ENCODE peak calls at places on chromosomes 12 and 14, in ten cellular contexts. C, H, N, D, R, S, A, M, O and I are unnamed samples.

GRCh38 chr12:27081668-27082091 is 698 bp downstream of the C12orf71 start:
- DNase-seq in C (no peak), H (peak), N (no peak), D (no peak), R (peak), S (peak), A (no peak), M (no peak), O (no peak), I (peak)

GRCh38 chr14:55274760-55275159 is 3.5 kb downstream of the FBXO34 start:
- DNase-seq in C (no peak), H (no peak), N (no peak), D (no peak), R (peak), S (no peak), A (no peak), M (no peak), O (no peak), I (no peak)

GRCh38 chr12:678747-679712 is 15.8 kb upstream of the NINJ2 start:
- DNase-seq in C (no peak), H (no peak), N (no peak), D (no peak), R (no peak), S (no peak), A (peak), M (no peak), O (no peak), I (no peak)

GRCh38 chr12:4031703-4032291 is 158.6 kb upstream of the PARP11 start:
- DNase-seq in C (peak), H (no peak), N (no peak), D (no peak), R (peak), S (peak), A (no peak), M (no peak), O (no peak), I (peak)

GRCh38 chr12:49985981-49986380 is 13.2 kb downstream of the AQP6 start:
- DNase-seq in C (no peak), H (no peak), N (no peak), D (no peak), R (no peak), S (no peak), A (no peak), M (no peak), O (no peak), I (no peak)

GRCh38 chr14:30999038-30999773 is 26.2 kb upstream of the AP4S1 start:
- DNase-seq in C (no peak), H (no peak), N (no peak), D (no peak), R (no peak), S (no peak), A (no peak), M (no peak), O (no peak), I (no peak)

GRCh38 chr12:5808956-5809355 is 136.1 kb downstream of the ANO2 start:
- DNase-seq in C (no peak), H (no peak), N (no peak), D (no peak), R (no peak), S (no peak), A (no peak), M (no peak), O (no peak), I (peak)

GRCh38 chr14:33528655-33529054 is 422.2 kb downstream of the EGLN3 start:
- DNase-seq in C (no peak), H (no peak), N (no peak), D (no peak), R (no peak), S (no peak), A (no peak), M (no peak), O (no peak), I (no peak)

GRCh38 chr14:74737753-74738325 is 24.9 kb downstream of the FCF1 start:
- DNase-seq in C (no peak), H (no peak), N (no peak), D (no peak), R (no peak), S (no peak), A (no peak), M (no peak), O (no peak), I (peak)

GRCh38 chr12:95417372-95417771 is 56.6 kb upstream of the METAP2 start:
- DNase-seq in C (no peak), H (no peak), N (no peak), D (no peak), R (no peak), S (no peak), A (no peak), M (no peak), O (no peak), I (no peak)

GRCh38 chr12:116959198-116959460 is 48.4 kb downstream of the FBXW8 start:
- DNase-seq in C (no peak), H (no peak), N (no peak), D (no peak), R (no peak), S (no peak), A (no peak), M (no peak), O (no peak), I (no peak)

GRCh38 chr14:69637503-69638030 is 26.2 kb downstream of the SUSD6 start:
- DNase-seq in C (no peak), H (peak), N (no peak), D (no peak), R (no peak), S (no peak), A (no peak), M (no peak), O (peak), I (no peak)

GRCh38 chr12:12531194-12531593 is 31.5 kb downstream of the DUSP16 start:
- DNase-seq in C (no peak), H (no peak), N (no peak), D (no peak), R (no peak), S (no peak), A (no peak), M (no peak), O (no peak), I (no peak)

GRCh38 chr14:95340201-95340697 is 20.5 kb upstream of the CLMN start:
- DNase-seq in C (peak), H (peak), N (no peak), D (no peak), R (no peak), S (no peak), A (no peak), M (no peak), O (no peak), I (peak)

GRCh38 chr12:38160318-38161122 is 156.1 kb upstream of the ALG10B start:
- DNase-seq in C (no peak), H (no peak), N (no peak), D (peak), R (no peak), S (no peak), A (no peak), M (no peak), O (no peak), I (no peak)

GRCh38 chr12:75815756-75816155 is 215.8 kb downstream of the PHLDA1 start:
- DNase-seq in C (no peak), H (no peak), N (no peak), D (no peak), R (no peak), S (no peak), A (no peak), M (no peak), O (no peak), I (no peak)

GRCh38 chr14:60343571-60344071 is 94.6 kb downstream of the PPM1A start:
- DNase-seq in C (no peak), H (no peak), N (no peak), D (no peak), R (no peak), S (no peak), A (no peak), M (no peak), O (no peak), I (no peak)

GRCh38 chr14:51439896-51440295 is 199.8 kb downstream of the TMX1 start:
- DNase-seq in C (no peak), H (no peak), N (no peak), D (no peak), R (no peak), S (no peak), A (no peak), M (no peak), O (no peak), I (no peak)

GRCh38 chr12:104384141-104384880 is 72.4 kb upstream of the CHST11 start:
- DNase-seq in C (no peak), H (no peak), N (no peak), D (no peak), R (no peak), S (no peak), A (no peak), M (no peak), O (no peak), I (no peak)

GRCh38 chr12:89695100-89695499 is 13.5 kb downstream of the ATP2B1 start:
- DNase-seq in C (no peak), H (no peak), N (no peak), D (no peak), R (peak), S (no peak), A (no peak), M (no peak), O (no peak), I (peak)

GRCh38 chr14:89924224-89924623 is 30.3 kb downstream of the EFCAB11 start:
- DNase-seq in C (no peak), H (no peak), N (no peak), D (no peak), R (no peak), S (no peak), A (no peak), M (no peak), O (no peak), I (no peak)

GRCh38 chr12:21818627-21819026 is 44.1 kb upstream of the KCNJ8 start:
- DNase-seq in C (no peak), H (no peak), N (no peak), D (no peak), R (peak), S (no peak), A (no peak), M (no peak), O (no peak), I (peak)

GRCh38 chr12:51417826-51418225 is 6.8 kb upstream of the SLC4A8 start:
- DNase-seq in C (no peak), H (no peak), N (no peak), D (no peak), R (no peak), S (no peak), A (no peak), M (no peak), O (no peak), I (no peak)

GRCh38 chr12:97177482-97177881 is 270.4 kb downstream of the NEDD1 start:
- DNase-seq in C (no peak), H (no peak), N (no peak), D (no peak), R (no peak), S (no peak), A (no peak), M (no peak), O (no peak), I (no peak)

GRCh38 chr12:130761537-130762318 is 45.6 kb upstream of the RIMBP2 start:
- DNase-seq in C (no peak), H (peak), N (peak), D (peak), R (peak), S (peak), A (peak), M (peak), O (peak), I (peak)

GRCh38 chr14:69090187-69090789 is 62.6 kb downstream of the DCAF5 start:
- DNase-seq in C (no peak), H (peak), N (no peak), D (peak), R (peak), S (peak), A (peak), M (no peak), O (no peak), I (peak)

GRCh38 chr12:49019120-49019430 is 499 bp upstream of the PRKAG1 start:
- DNase-seq in C (no peak), H (no peak), N (no peak), D (no peak), R (no peak), S (no peak), A (no peak), M (no peak), O (no peak), I (no peak)

GRCh38 chr12:44618960-44619359 is 257.2 kb downstream of the NELL2 start:
- DNase-seq in C (no peak), H (no peak), N (no peak), D (no peak), R (no peak), S (no peak), A (no peak), M (no peak), O (no peak), I (no peak)

GRCh38 chr12:123034865-123035264 is 54.4 kb downstream of the ARL6IP4 start:
- DNase-seq in C (no peak), H (no peak), N (no peak), D (no peak), R (peak), S (no peak), A (no peak), M (no peak), O (no peak), I (peak)

GRCh38 chr12:118271199-118271598 is 101.5 kb downstream of the TAOK3 start:
- DNase-seq in C (no peak), H (no peak), N (no peak), D (no peak), R (no peak), S (no peak), A (no peak), M (no peak), O (no peak), I (no peak)

GRCh38 chr14:35821546-35822411 is 4.4 kb upstream of the BRMS1L start:
- DNase-seq in C (no peak), H (peak), N (no peak), D (peak), R (peak), S (no peak), A (peak), M (peak), O (no peak), I (peak)

GRCh38 chr12:27573972-27574371 is 50.0 kb downstream of the PPFIBP1 start:
- DNase-seq in C (no peak), H (no peak), N (no peak), D (no peak), R (peak), S (no peak), A (no peak), M (no peak), O (no peak), I (peak)

GRCh38 chr12:49092086-49092815 is 2.4 kb downstream of the DHH start:
- DNase-seq in C (no peak), H (peak), N (no peak), D (peak), R (peak), S (peak), A (peak), M (peak), O (peak), I (peak)

GRCh38 chr12:120854804-120855203 is 49.4 kb downstream of the SPPL3 start:
- DNase-seq in C (no peak), H (no peak), N (no peak), D (no peak), R (no peak), S (no peak), A (no peak), M (no peak), O (no peak), I (no peak)

GRCh38 chr12:120855823-120856589 is 48.2 kb downstream of the SPPL3 start:
- DNase-seq in C (no peak), H (no peak), N (no peak), D (no peak), R (no peak), S (no peak), A (no peak), M (no peak), O (no peak), I (no peak)

GRCh38 chr12:120853188-120853587 is 51.0 kb downstream of the SPPL3 start:
- DNase-seq in C (no peak), H (no peak), N (no peak), D (no peak), R (peak), S (no peak), A (no peak), M (no peak), O (no peak), I (no peak)

GRCh38 chr12:120858306-120859088 is 45.7 kb downstream of the SPPL3 start:
- DNase-seq in C (no peak), H (no peak), N (no peak), D (no peak), R (no peak), S (no peak), A (peak), M (no peak), O (no peak), I (no peak)

DNA sequence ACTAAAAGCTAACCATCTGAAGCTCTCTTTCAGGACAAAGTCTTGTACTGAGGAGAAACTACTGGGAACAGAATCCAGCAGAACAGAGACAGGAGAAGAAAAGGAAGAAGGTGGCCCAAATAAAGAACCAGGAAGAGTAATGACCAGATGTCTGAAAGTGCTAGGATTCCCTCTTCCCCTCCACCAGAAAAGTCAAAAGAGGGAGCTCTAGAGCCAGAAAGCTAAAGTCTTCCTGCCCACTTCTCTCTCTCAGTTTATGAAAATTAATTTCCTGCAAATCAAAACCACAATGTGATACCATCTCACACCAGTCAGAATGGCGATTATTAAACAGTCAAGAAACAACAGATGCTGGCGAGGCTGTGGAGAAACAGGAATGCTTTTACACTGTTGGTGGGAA is 47.2 kb downstream of the SPPL3 start:
- DNase-seq in C (no peak), H (no peak), N (no peak), D (no peak), R (no peak), S (no peak), A (no peak), M (no peak), O (no peak), I (peak)
- TF ChIP-seq CTCF in C (peak), H (peak), N (no peak), D (peak), R (peak), S (peak), A (no peak), M (peak), O (no peak), I (peak)

GRCh38 chr12:2492166-2492705 is 302.5 kb upstream of the FKBP4 start:
- DNase-seq in C (no peak), H (no peak), N (no peak), D (no peak), R (no peak), S (no peak), A (no peak), M (no peak), O (no peak), I (no peak)
- TF ChIP-seq CTCF in C (no peak), H (no peak), N (no peak), D (no peak), R (no peak), S (no peak), A (no peak), M (no peak), O (no peak), I (no peak)

GRCh38 chr14:77059276-77059934 is 30.9 kb upstream of the IRF2BPL start:
- DNase-seq in C (no peak), H (peak), N (no peak), D (no peak), R (peak), S (peak), A (peak), M (no peak), O (no peak), I (peak)
- TF ChIP-seq CTCF in C (peak), H (peak), N (no peak), D (no peak), R (peak), S (peak), A (peak), M (peak), O (no peak), I (peak)

DNA sequence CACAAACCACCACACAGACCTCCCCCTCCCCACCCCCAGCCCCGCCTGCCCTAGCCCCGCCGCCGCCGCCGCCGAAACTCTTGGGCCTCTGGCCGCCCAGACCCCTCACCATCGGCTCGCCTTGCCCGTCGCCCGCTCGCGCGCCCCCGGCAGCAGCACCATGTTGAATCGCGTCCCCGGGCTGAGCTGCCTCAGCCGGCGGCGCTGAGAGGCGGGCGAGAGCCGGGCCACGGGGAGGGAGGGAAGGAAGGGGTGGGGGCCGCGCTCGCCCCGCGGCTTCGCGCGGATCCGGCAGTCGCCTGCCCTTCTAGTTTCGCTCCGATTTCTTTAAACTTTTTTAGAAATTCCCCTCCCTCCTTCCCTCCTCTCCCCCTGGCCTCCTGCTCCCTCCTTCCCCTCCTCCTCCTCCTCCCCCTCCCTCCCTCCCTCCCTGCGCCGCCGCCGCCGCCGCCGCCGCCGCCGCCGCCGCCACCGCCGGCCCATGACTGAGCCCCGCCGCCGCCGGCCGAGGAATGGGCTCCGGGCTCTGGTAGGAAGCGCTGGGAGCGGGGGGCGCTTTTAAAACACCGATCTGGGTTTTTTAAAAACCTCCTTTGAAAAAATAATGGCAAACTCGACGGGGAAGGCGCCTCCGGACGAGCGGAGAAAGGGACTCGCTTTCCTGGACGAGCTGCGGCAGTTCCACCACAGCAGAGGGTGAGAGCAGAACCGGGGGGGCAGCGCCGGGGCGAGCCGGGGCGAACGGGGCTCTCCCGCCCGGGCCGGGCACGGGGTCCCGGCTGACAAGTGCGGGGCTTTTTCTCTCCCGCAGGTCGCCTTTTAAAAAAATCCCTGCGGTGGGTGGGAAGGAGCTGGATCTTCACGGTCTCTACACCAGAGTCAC is at the start of gene ARID2:
- DNase-seq in C (peak), H (peak), N (peak), D (peak), R (peak), S (peak), A (peak), M (peak), O (peak), I (peak)
- TF ChIP-seq CTCF in C (no peak), H (no peak), N (no peak), D (no peak), R (no peak), S (no peak), A (no peak), M (no peak), O (no peak), I (no peak)

GRCh38 chr12:90959538-90960139 is 4.7 kb upstream of the CCER1 start:
- DNase-seq in C (no peak), H (peak), N (no peak), D (peak), R (peak), S (no peak), A (peak), M (peak), O (peak), I (peak)
- TF ChIP-seq CTCF in C (peak), H (peak), N (peak), D (peak), R (peak), S (peak), A (peak), M (peak), O (peak), I (peak)

GRCh38 chr12:131829351-131829794 is 1.2 kb downstream of the MMP17 start:
- DNase-seq in C (no peak), H (no peak), N (no peak), D (no peak), R (no peak), S (peak), A (no peak), M (no peak), O (peak), I (peak)

GRCh38 chr12:131828671-131829350 is 618 bp downstream of the MMP17 start:
- DNase-seq in C (no peak), H (no peak), N (no peak), D (no peak), R (no peak), S (peak), A (no peak), M (no peak), O (no peak), I (peak)

GRCh38 chr12:131829795-131830334 is 1.7 kb downstream of the MMP17 start:
- DNase-seq in C (no peak), H (no peak), N (no peak), D (no peak), R (no peak), S (peak), A (no peak), M (no peak), O (no peak), I (no peak)

GRCh38 chr12:131826064-131826928 is 1.9 kb upstream of the MMP17 start:
- DNase-seq in C (no peak), H (no peak), N (no peak), D (no peak), R (no peak), S (peak), A (no peak), M (no peak), O (no peak), I (no peak)

DNA sequence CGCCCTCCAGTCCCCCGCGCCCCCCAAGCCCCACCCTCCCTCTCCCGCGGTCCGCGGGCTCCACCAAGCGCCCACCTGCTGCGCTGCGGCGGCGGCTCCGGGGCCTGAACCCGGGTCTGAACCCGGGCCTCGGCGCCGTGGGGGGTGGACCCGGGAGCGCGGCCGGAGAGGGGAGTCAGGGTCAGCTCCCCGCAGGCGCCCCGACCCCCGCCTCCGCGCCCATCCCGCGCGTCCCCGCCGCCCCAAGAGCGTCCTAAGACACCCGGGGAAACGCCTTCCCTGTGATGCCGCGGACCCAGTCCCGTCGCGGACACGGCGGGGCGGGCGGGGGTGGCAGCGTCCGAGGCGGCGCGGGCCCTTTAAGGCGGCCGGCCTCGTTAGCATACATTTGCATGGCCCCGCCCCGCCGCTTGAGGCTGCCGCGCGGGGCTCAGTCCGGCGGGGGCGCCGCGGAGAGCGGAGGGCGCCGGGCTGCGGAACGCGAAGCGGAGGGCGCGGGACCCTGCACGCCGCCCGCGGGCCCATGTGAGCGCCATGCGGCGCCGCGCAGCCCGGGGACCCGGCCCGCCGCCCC is at the start of gene MMP17:
- DNase-seq in C (no peak), H (no peak), N (no peak), D (peak), R (peak), S (peak), A (peak), M (peak), O (peak), I (peak)
- TF ChIP-seq CTCF in C (no peak), H (peak), N (no peak), D (peak), R (no peak), S (peak), A (peak), M (peak), O (no peak), I (peak)